ENCODE peak calls at places on chromosomes 5 and 9, in seven cellular contexts. L, E, Z, P, U, J and H are unnamed samples.

GRCh38 chr5:98296426-98296825 is 477.0 kb upstream of the RGMB start:
- DNase-seq in L (peak), E (no peak), Z (no peak), P (no peak), U (peak), J (no peak), H (peak)

GRCh38 chr9:87601175-87601574 is 103.5 kb downstream of the DAPK1 start:
- DNase-seq in L (no peak), E (no peak), Z (no peak), P (no peak), U (no peak), J (no peak), H (no peak)

GRCh38 chr5:123207852-123208251 is 118.8 kb downstream of the PRDM6 start:
- DNase-seq in L (peak), E (no peak), Z (no peak), P (no peak), U (no peak), J (no peak), H (no peak)

GRCh38 chr9:9117866-9118265 is 1318.3 kb upstream of the DMAC1 start:
- DNase-seq in L (no peak), E (no peak), Z (no peak), P (no peak), U (no peak), J (no peak), H (no peak)

GRCh38 chr5:175797521-175798038 is 73.8 kb upstream of the CPLX2 start:
- DNase-seq in L (no peak), E (no peak), Z (no peak), P (peak), U (no peak), J (no peak), H (peak)

GRCh38 chr9:134225186-134225585 is 60.8 kb upstream of the RNU6ATAC start:
- DNase-seq in L (no peak), E (peak), Z (no peak), P (no peak), U (no peak), J (no peak), H (no peak)

GRCh38 chr5:170265527-170265926 is 32.0 kb downstream of the LCP2 start:
- DNase-seq in L (no peak), E (no peak), Z (no peak), P (no peak), U (peak), J (no peak), H (no peak)

GRCh38 chr5:159206368-159206767 is 3.0 kb downstream of the RNF145 start:
- DNase-seq in L (peak), E (no peak), Z (no peak), P (no peak), U (no peak), J (no peak), H (peak)

GRCh38 chr5:82347213-82347947 is 69.2 kb upstream of the RPS23 start:
- DNase-seq in L (peak), E (peak), Z (no peak), P (no peak), U (peak), J (no peak), H (no peak)

DNA sequence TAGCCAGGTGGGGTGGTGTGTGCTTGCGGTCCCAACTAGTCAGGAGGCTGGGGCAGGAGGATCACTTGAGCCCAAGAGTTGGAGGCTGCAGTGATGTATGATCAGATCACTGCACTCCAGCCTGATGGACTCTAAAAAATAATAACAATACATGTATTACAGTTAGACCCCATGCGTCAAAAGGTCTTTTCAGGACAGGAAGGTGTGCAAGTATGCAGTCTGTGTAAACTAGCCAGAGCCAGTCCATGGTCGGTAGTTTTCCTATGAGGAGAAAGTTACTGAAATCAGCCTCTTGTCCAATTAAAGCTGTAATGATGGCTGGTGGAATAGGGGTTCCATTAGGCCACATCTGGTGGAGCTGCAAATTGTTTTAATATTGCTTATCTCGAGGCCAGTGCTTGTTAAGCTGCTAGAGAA is 1.5 kb upstream of the STOM start:
- DNase-seq in L (no peak), E (no peak), Z (no peak), P (no peak), U (no peak), J (no peak), H (no peak)
- H3K9ac ChIP-seq in L (no peak), E (no peak), Z (no peak), P (no peak), U (peak), J (no peak), H (no peak)

GRCh38 chr5:24629798-24630197 is 15.0 kb downstream of the CDH10 start:
- DNase-seq in L (no peak), E (no peak), Z (no peak), P (no peak), U (no peak), J (no peak), H (no peak)
- H3K9ac ChIP-seq in L (no peak), E (no peak), Z (no peak), P (no peak), U (no peak), J (no peak), H (no peak)

GRCh38 chr9:12859704-12860251 is 85.0 kb downstream of the LURAP1L start:
- DNase-seq in L (peak), E (no peak), Z (no peak), P (no peak), U (peak), J (peak), H (peak)
- H3K9ac ChIP-seq in L (peak), E (no peak), Z (no peak), P (no peak), U (peak), J (no peak), H (peak)

GRCh38 chr5:108801776-108802175 is 54.1 kb downstream of the FER start:
- DNase-seq in L (peak), E (no peak), Z (no peak), P (no peak), U (peak), J (peak), H (peak)
- H3K9ac ChIP-seq in L (peak), E (no peak), Z (no peak), P (no peak), U (no peak), J (peak), H (peak)

DNA sequence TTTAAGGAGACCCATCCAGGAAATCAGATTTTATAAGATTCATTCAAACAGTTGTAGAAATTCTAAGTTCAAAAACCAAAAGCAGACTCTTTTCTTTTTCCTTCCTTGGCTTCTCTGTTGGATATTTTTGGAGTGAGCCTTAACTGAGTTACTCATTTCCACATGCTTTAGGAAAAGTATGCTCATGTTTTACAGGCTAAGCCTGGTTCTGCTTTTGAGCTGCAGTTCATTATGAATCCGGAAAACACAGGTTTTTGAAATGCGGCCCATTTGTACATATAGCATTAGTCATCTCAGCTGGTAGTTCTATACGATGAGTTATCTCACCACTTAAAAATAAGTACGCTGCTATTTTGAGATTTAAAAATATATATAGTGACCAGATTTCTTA is 156.6 kb upstream of the DMRT1 start:
- DNase-seq in L (peak), E (no peak), Z (no peak), P (no peak), U (peak), J (no peak), H (peak)
- H3K9ac ChIP-seq in L (no peak), E (no peak), Z (no peak), P (no peak), U (peak), J (no peak), H (peak)

GRCh38 chr9:95091971-95092320 is 225.6 kb downstream of the FANCC start:
- DNase-seq in L (peak), E (no peak), Z (no peak), P (no peak), U (no peak), J (no peak), H (peak)

GRCh38 chr9:95090871-95091573 is 226.5 kb downstream of the FANCC start:
- DNase-seq in L (no peak), E (peak), Z (no peak), P (no peak), U (no peak), J (no peak), H (no peak)

GRCh38 chr9:95089916-95090791 is 227.4 kb downstream of the FANCC start:
- DNase-seq in L (no peak), E (peak), Z (no peak), P (no peak), U (no peak), J (no peak), H (no peak)

GRCh38 chr9:95092321-95093072 is 225.0 kb downstream of the FANCC start:
- DNase-seq in L (peak), E (no peak), Z (no peak), P (peak), U (peak), J (peak), H (peak)

DNA sequence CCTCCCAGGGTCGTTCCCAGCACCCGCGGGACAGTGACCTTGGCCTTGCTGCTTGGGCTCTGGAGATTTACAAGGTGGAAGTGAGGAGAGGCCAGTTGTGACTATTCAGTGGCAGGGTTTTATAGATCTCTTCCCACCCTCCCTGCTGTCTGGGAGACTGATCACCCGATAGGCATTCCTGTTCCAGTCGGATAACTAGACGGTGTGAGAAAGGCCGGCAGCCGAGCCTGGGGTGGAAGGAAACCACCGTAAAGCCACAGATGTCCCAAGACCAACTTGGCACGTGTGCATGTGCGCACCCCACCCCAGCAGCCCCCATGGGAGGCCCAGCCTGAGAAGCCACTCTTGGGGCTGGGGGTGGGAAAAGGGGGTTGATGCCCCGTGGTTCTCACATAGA is 225.9 kb downstream of the FANCC start:
- DNase-seq in L (peak), E (no peak), Z (no peak), P (no peak), U (peak), J (no peak), H (peak)
- H3K9ac ChIP-seq in L (no peak), E (peak), Z (no peak), P (no peak), U (no peak), J (no peak), H (peak)